ENCODE peak calls at places on chromosomes 13 and 19, in six cellular contexts. One of them, this sample, is unnamed.

GRCh38 chr13:38398810-38399493 is 49.3 kb downstream of the UFM1 start:
- DNase-seq in right cardiac atrium: no peak
- DNase-seq in cardiac muscle cell: peak
- DNase-seq in IMR-90: peak
- DNase-seq in cardiac fibroblast: peak
- DNase-seq in M059J: peak
- DNase-seq in this sample: no peak

GRCh38 chr19:7622933-7623685 is 6.2 kb downstream of the XAB2 start:
- DNase-seq in cardiac muscle cell: no peak
- DNase-seq in right cardiac atrium: no peak
- DNase-seq in IMR-90: no peak
- DNase-seq in cardiac fibroblast: no peak
- DNase-seq in M059J: no peak
- DNase-seq in this sample: no peak

GRCh38 chr19:13243971-13244370 is 93.8 kb downstream of the IER2 start:
- DNase-seq in right cardiac atrium: no peak
- DNase-seq in cardiac fibroblast: no peak
- DNase-seq in IMR-90: no peak
- DNase-seq in M059J: no peak
- DNase-seq in cardiac muscle cell: no peak
- DNase-seq in this sample: no peak

GRCh38 chr13:33634526-33635111 is 183.3 kb upstream of the RFC3 start:
- DNase-seq in cardiac muscle cell: peak
- DNase-seq in IMR-90: no peak
- DNase-seq in M059J: no peak
- DNase-seq in cardiac fibroblast: peak
- DNase-seq in right cardiac atrium: peak
- DNase-seq in this sample: no peak

GRCh38 chr13:39038569-39038898 is 278 bp downstream of the NHLRC3 start:
- DNase-seq in M059J: peak
- DNase-seq in cardiac muscle cell: no peak
- DNase-seq in IMR-90: no peak
- DNase-seq in cardiac fibroblast: peak
- DNase-seq in right cardiac atrium: no peak
- DNase-seq in this sample: no peak

GRCh38 chr19:7831452-7831851 is 1.4 kb downstream of the EVI5L start:
- DNase-seq in cardiac muscle cell: peak
- DNase-seq in cardiac fibroblast: peak
- DNase-seq in M059J: no peak
- DNase-seq in right cardiac atrium: no peak
- DNase-seq in IMR-90: peak
- DNase-seq in this sample: peak

GRCh38 chr19:16445238-16446107 is 26.3 kb downstream of the EPS15L1 start:
- DNase-seq in IMR-90: peak
- DNase-seq in cardiac fibroblast: peak
- DNase-seq in cardiac muscle cell: no peak
- DNase-seq in M059J: peak
- DNase-seq in right cardiac atrium: peak
- DNase-seq in this sample: no peak

GRCh38 chr13:96492758-96493157 is 402.9 kb downstream of the HS6ST3 start:
- DNase-seq in IMR-90: no peak
- DNase-seq in cardiac muscle cell: no peak
- DNase-seq in M059J: no peak
- DNase-seq in right cardiac atrium: no peak
- DNase-seq in cardiac fibroblast: no peak
- DNase-seq in this sample: no peak

GRCh38 chr19:48741222-48741999 is 1.0 kb upstream of the RASIP1 start:
- DNase-seq in M059J: no peak
- DNase-seq in IMR-90: no peak
- DNase-seq in cardiac muscle cell: no peak
- DNase-seq in cardiac fibroblast: no peak
- DNase-seq in right cardiac atrium: peak
- DNase-seq in this sample: peak

GRCh38 chr13:44232729-44233128 is 140.9 kb upstream of the SERP2 start:
- DNase-seq in M059J: no peak
- DNase-seq in cardiac muscle cell: no peak
- DNase-seq in IMR-90: no peak
- DNase-seq in right cardiac atrium: no peak
- DNase-seq in cardiac fibroblast: no peak
- DNase-seq in this sample: no peak

GRCh38 chr19:2575734-2576481 is 100.0 kb downstream of the GADD45B start:
- DNase-seq in M059J: no peak
- DNase-seq in IMR-90: peak
- DNase-seq in cardiac fibroblast: peak
- DNase-seq in right cardiac atrium: peak
- DNase-seq in cardiac muscle cell: peak
- DNase-seq in this sample: no peak

GRCh38 chr13:81021284-81021683 is 680.4 kb upstream of the SPRY2 start:
- DNase-seq in right cardiac atrium: no peak
- DNase-seq in cardiac muscle cell: no peak
- DNase-seq in M059J: no peak
- DNase-seq in IMR-90: no peak
- DNase-seq in cardiac fibroblast: no peak
- DNase-seq in this sample: no peak

GRCh38 chr19:15810335-15810734 is 5.1 kb downstream of the OR10H1 start:
- DNase-seq in M059J: peak
- DNase-seq in right cardiac atrium: no peak
- DNase-seq in cardiac fibroblast: peak
- DNase-seq in IMR-90: no peak
- DNase-seq in cardiac muscle cell: peak
- DNase-seq in this sample: no peak

GRCh38 chr13:50149932-50150331 is 134.7 kb downstream of the KCNRG start:
- DNase-seq in right cardiac atrium: peak
- DNase-seq in IMR-90: no peak
- DNase-seq in cardiac muscle cell: peak
- DNase-seq in cardiac fibroblast: no peak
- DNase-seq in M059J: peak
- DNase-seq in this sample: no peak

GRCh38 chr13:23386533-23386932 is 47.0 kb downstream of the SACS start:
- DNase-seq in cardiac fibroblast: no peak
- DNase-seq in IMR-90: no peak
- DNase-seq in M059J: no peak
- DNase-seq in cardiac muscle cell: no peak
- DNase-seq in right cardiac atrium: no peak
- DNase-seq in this sample: no peak

GRCh38 chr13:48653074-48654054 is at the start of gene CYSLTR2:
- DNase-seq in M059J: peak
- DNase-seq in cardiac muscle cell: peak
- DNase-seq in cardiac fibroblast: peak
- DNase-seq in right cardiac atrium: no peak
- DNase-seq in IMR-90: peak
- DNase-seq in this sample: no peak

GRCh38 chr19:46783670-46784069 is 4.7 kb downstream of the SLC1A5 start:
- DNase-seq in right cardiac atrium: no peak
- DNase-seq in M059J: no peak
- DNase-seq in IMR-90: no peak
- DNase-seq in cardiac muscle cell: no peak
- DNase-seq in cardiac fibroblast: no peak
- DNase-seq in this sample: no peak

GRCh38 chr19:33388231-33388816 is 14.8 kb downstream of the CEBPG start:
- DNase-seq in right cardiac atrium: peak
- DNase-seq in IMR-90: no peak
- DNase-seq in cardiac muscle cell: no peak
- DNase-seq in M059J: no peak
- DNase-seq in cardiac fibroblast: no peak
- DNase-seq in this sample: no peak

GRCh38 chr19:54952591-54953344 is 5.4 kb upstream of the NLRP7 start:
- DNase-seq in M059J: peak
- DNase-seq in IMR-90: no peak
- DNase-seq in cardiac muscle cell: peak
- DNase-seq in cardiac fibroblast: peak
- DNase-seq in right cardiac atrium: no peak
- DNase-seq in this sample: no peak

GRCh38 chr19:15124572-15125231 is 17.5 kb downstream of the SYDE1 start:
- DNase-seq in cardiac muscle cell: no peak
- DNase-seq in IMR-90: no peak
- DNase-seq in right cardiac atrium: no peak
- DNase-seq in M059J: no peak
- DNase-seq in cardiac fibroblast: no peak
- DNase-seq in this sample: peak

This sample was measured in glutamatergic neuron.